ENCODE peak calls at places on chromosomes 13 and 19, in four cellular contexts. One of them, this sample, is unnamed.

GRCh38 chr13:104057851-104058250 is 991.6 kb upstream of the SLC10A2 start:
- DNase-seq in progenitor cell of endocrine pancreas: no peak
- DNase-seq in heart right ventricle: no peak
- DNase-seq in fibroblast of pulmonary artery: no peak
- DNase-seq in this sample: no peak

GRCh38 chr13:111114362-111115050 is 604 bp upstream of the ARHGEF7 start:
- DNase-seq in progenitor cell of endocrine pancreas: peak; percentile 37
- DNase-seq in heart right ventricle: peak; percentile 60
- DNase-seq in fibroblast of pulmonary artery: peak; percentile 28
- DNase-seq in this sample: no peak

GRCh38 chr13:85486663-85487062 is 312.6 kb downstream of the SLITRK6 start:
- DNase-seq in progenitor cell of endocrine pancreas: no peak
- DNase-seq in heart right ventricle: no peak
- DNase-seq in fibroblast of pulmonary artery: no peak
- DNase-seq in this sample: no peak

GRCh38 chr19:46386151-46386550 is 27.2 kb downstream of the CCDC8 start:
- DNase-seq in progenitor cell of endocrine pancreas: no peak
- DNase-seq in heart right ventricle: no peak
- DNase-seq in fibroblast of pulmonary artery: no peak
- DNase-seq in this sample: no peak

GRCh38 chr13:38662362-38662761 is 24.5 kb upstream of the FREM2 start:
- DNase-seq in progenitor cell of endocrine pancreas: no peak
- DNase-seq in heart right ventricle: no peak
- DNase-seq in fibroblast of pulmonary artery: peak; percentile 89
- DNase-seq in this sample: no peak

GRCh38 chr13:99721606-99722384 is 220.5 kb downstream of the TM9SF2 start:
- DNase-seq in progenitor cell of endocrine pancreas: no peak
- DNase-seq in heart right ventricle: no peak
- DNase-seq in fibroblast of pulmonary artery: no peak
- DNase-seq in this sample: no peak

GRCh38 chr19:47378246-47378645 is 29.1 kb downstream of the DHX34 start:
- DNase-seq in progenitor cell of endocrine pancreas: no peak
- DNase-seq in heart right ventricle: no peak
- DNase-seq in fibroblast of pulmonary artery: no peak
- DNase-seq in this sample: no peak

GRCh38 chr19:34416021-34416545 is 11.9 kb downstream of the PDCD2L start:
- DNase-seq in progenitor cell of endocrine pancreas: no peak
- DNase-seq in heart right ventricle: no peak
- DNase-seq in fibroblast of pulmonary artery: no peak
- DNase-seq in this sample: no peak

GRCh38 chr19:33514885-33515485 is 6.6 kb downstream of the PEPD start:
- DNase-seq in progenitor cell of endocrine pancreas: no peak
- DNase-seq in heart right ventricle: peak; percentile 39
- DNase-seq in fibroblast of pulmonary artery: no peak
- DNase-seq in this sample: no peak

GRCh38 chr19:19096641-19097627 is 33.1 kb downstream of the SLC25A42 start:
- DNase-seq in progenitor cell of endocrine pancreas: no peak
- DNase-seq in heart right ventricle: no peak
- DNase-seq in fibroblast of pulmonary artery: no peak
- DNase-seq in this sample: no peak

GRCh38 chr13:60090579-60090978 is 73.1 kb downstream of the DIAPH3 start:
- DNase-seq in progenitor cell of endocrine pancreas: no peak
- DNase-seq in heart right ventricle: no peak
- DNase-seq in fibroblast of pulmonary artery: peak; percentile 23
- DNase-seq in this sample: no peak

GRCh38 chr13:31611214-31611613 is 128.1 kb upstream of the RXFP2 start:
- DNase-seq in progenitor cell of endocrine pancreas: no peak
- DNase-seq in heart right ventricle: no peak
- DNase-seq in fibroblast of pulmonary artery: no peak
- DNase-seq in this sample: no peak

GRCh38 chr19:10104665-10105221 is 1.4 kb upstream of the PPAN start:
- DNase-seq in progenitor cell of endocrine pancreas: no peak
- DNase-seq in heart right ventricle: no peak
- DNase-seq in fibroblast of pulmonary artery: no peak
- DNase-seq in this sample: no peak

GRCh38 chr19:51157265-51157664 is 15.2 kb downstream of the SIGLEC7 start:
- DNase-seq in progenitor cell of endocrine pancreas: no peak
- DNase-seq in heart right ventricle: no peak
- DNase-seq in fibroblast of pulmonary artery: no peak
- DNase-seq in this sample: no peak

GRCh38 chr13:91115776-91116175 is 231.7 kb upstream of the MIR17HG start:
- DNase-seq in progenitor cell of endocrine pancreas: no peak
- DNase-seq in heart right ventricle: no peak
- DNase-seq in fibroblast of pulmonary artery: no peak
- DNase-seq in this sample: no peak

GRCh38 chr19:51096473-51097165 is 11.6 kb downstream of the CTU1 start:
- DNase-seq in progenitor cell of endocrine pancreas: no peak
- DNase-seq in heart right ventricle: no peak
- DNase-seq in fibroblast of pulmonary artery: peak; percentile 10
- DNase-seq in this sample: no peak

GRCh38 chr13:96792736-96793444 is 201.4 kb downstream of the OXGR1 start:
- DNase-seq in progenitor cell of endocrine pancreas: no peak
- DNase-seq in heart right ventricle: no peak
- DNase-seq in fibroblast of pulmonary artery: peak; percentile 26
- DNase-seq in this sample: no peak

GRCh38 chr19:7986321-7987083 is 18.9 kb downstream of the ELAVL1 start:
- DNase-seq in progenitor cell of endocrine pancreas: no peak
- DNase-seq in heart right ventricle: no peak
- DNase-seq in fibroblast of pulmonary artery: peak; percentile 68
- DNase-seq in this sample: no peak

GRCh38 chr13:23588576-23589141 is 18.4 kb downstream of the TNFRSF19 start:
- DNase-seq in progenitor cell of endocrine pancreas: no peak
- DNase-seq in heart right ventricle: no peak
- DNase-seq in fibroblast of pulmonary artery: no peak
- DNase-seq in this sample: no peak

GRCh38 chr19:18380843-18381242 is 5.1 kb upstream of the GDF15 start:
- DNase-seq in progenitor cell of endocrine pancreas: no peak
- DNase-seq in heart right ventricle: no peak
- DNase-seq in fibroblast of pulmonary artery: no peak
- DNase-seq in this sample: no peak

GRCh38 chr19:9645466-9645865 is 24.4 kb upstream of the ZNF561 start:
- DNase-seq in progenitor cell of endocrine pancreas: no peak
- DNase-seq in heart right ventricle: no peak
- DNase-seq in fibroblast of pulmonary artery: no peak
- DNase-seq in this sample: no peak

GRCh38 chr13:30742896-30743295 is 7.6 kb downstream of the ALOX5AP start:
- DNase-seq in progenitor cell of endocrine pancreas: no peak
- DNase-seq in heart right ventricle: no peak
- DNase-seq in fibroblast of pulmonary artery: no peak
- DNase-seq in this sample: no peak

GRCh38 chr13:111614613-111615012 is 294.2 kb downstream of the TEX29 start:
- DNase-seq in progenitor cell of endocrine pancreas: no peak
- DNase-seq in heart right ventricle: no peak
- DNase-seq in fibroblast of pulmonary artery: no peak
- DNase-seq in this sample: no peak

GRCh38 chr13:101941095-101941777 is 460.6 kb downstream of the FGF14 start:
- DNase-seq in progenitor cell of endocrine pancreas: no peak
- DNase-seq in heart right ventricle: no peak
- DNase-seq in fibroblast of pulmonary artery: peak; percentile 3
- DNase-seq in this sample: no peak

GRCh38 chr13:40755082-40755755 is 15.8 kb downstream of the MRPS31 start:
- DNase-seq in progenitor cell of endocrine pancreas: no peak
- DNase-seq in heart right ventricle: no peak
- DNase-seq in fibroblast of pulmonary artery: no peak
- DNase-seq in this sample: no peak

DNA sequence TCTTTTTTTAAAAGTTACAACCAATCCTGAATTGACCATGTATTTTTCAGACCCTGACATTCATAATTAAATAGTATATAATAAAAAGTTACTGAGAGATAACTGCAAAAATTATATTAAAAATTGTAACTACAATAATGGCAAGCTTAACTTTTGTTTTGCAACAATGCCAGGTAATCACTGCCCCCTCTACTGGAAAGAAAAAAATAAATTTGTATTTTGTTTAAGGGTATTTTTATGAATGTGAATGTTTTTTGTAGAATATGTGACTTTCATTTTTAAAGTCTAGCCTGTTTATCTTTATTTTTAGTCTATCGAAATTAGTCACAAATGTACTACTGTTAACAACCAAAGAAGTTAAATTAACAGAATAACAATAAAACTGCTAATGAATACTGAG is 21.7 kb downstream of the MRPS31 start:
- DNase-seq in progenitor cell of endocrine pancreas: no peak
- DNase-seq in heart right ventricle: no peak
- DNase-seq in fibroblast of pulmonary artery: peak; percentile 3
- DNase-seq in this sample: no peak
- TF ChIP-seq CTCF in progenitor cell of endocrine pancreas: peak; percentile 33
- TF ChIP-seq CTCF in heart right ventricle: peak; percentile 29
- TF ChIP-seq CTCF in fibroblast of pulmonary artery: peak; percentile 29
- TF ChIP-seq CTCF in this sample: peak; percentile 44

GRCh38 chr19:1035998-1036621 is 3.8 kb upstream of the ABCA7 start:
- DNase-seq in progenitor cell of endocrine pancreas: no peak
- DNase-seq in heart right ventricle: no peak
- DNase-seq in fibroblast of pulmonary artery: no peak
- DNase-seq in this sample: no peak
- TF ChIP-seq CTCF in progenitor cell of endocrine pancreas: no peak
- TF ChIP-seq CTCF in heart right ventricle: no peak
- TF ChIP-seq CTCF in fibroblast of pulmonary artery: no peak
- TF ChIP-seq CTCF in this sample: no peak

GRCh38 chr19:16096281-16096855 is 15.3 kb upstream of the RAB8A start:
- DNase-seq in progenitor cell of endocrine pancreas: no peak
- DNase-seq in heart right ventricle: no peak
- DNase-seq in fibroblast of pulmonary artery: no peak
- DNase-seq in this sample: no peak
- TF ChIP-seq CTCF in progenitor cell of endocrine pancreas: no peak
- TF ChIP-seq CTCF in heart right ventricle: no peak
- TF ChIP-seq CTCF in fibroblast of pulmonary artery: no peak
- TF ChIP-seq CTCF in this sample: no peak

GRCh38 chr19:6125571-6125989 is 9.9 kb upstream of the ACSBG2 start:
- DNase-seq in progenitor cell of endocrine pancreas: no peak
- DNase-seq in heart right ventricle: no peak
- DNase-seq in fibroblast of pulmonary artery: peak; percentile 83
- DNase-seq in this sample: no peak

GRCh38 chr19:6127716-6128335 is 7.6 kb upstream of the ACSBG2 start:
- DNase-seq in progenitor cell of endocrine pancreas: no peak
- DNase-seq in heart right ventricle: no peak
- DNase-seq in fibroblast of pulmonary artery: no peak
- DNase-seq in this sample: no peak

GRCh38 chr19:6126335-6126974 is 9.0 kb upstream of the ACSBG2 start:
- DNase-seq in progenitor cell of endocrine pancreas: no peak
- DNase-seq in heart right ventricle: no peak
- DNase-seq in fibroblast of pulmonary artery: peak; percentile 83
- DNase-seq in this sample: no peak
- TF ChIP-seq CTCF in progenitor cell of endocrine pancreas: peak; percentile 29
- TF ChIP-seq CTCF in heart right ventricle: peak; percentile 15
- TF ChIP-seq CTCF in fibroblast of pulmonary artery: peak; percentile 47
- TF ChIP-seq CTCF in this sample: peak; percentile 55

GRCh38 chr19:35560677-35561076 is 2.8 kb downstream of the ATP4A start:
- DNase-seq in progenitor cell of endocrine pancreas: no peak
- DNase-seq in heart right ventricle: no peak
- DNase-seq in fibroblast of pulmonary artery: no peak
- DNase-seq in this sample: no peak
- TF ChIP-seq CTCF in progenitor cell of endocrine pancreas: no peak
- TF ChIP-seq CTCF in heart right ventricle: no peak
- TF ChIP-seq CTCF in fibroblast of pulmonary artery: no peak
- TF ChIP-seq CTCF in this sample: no peak

DNA sequence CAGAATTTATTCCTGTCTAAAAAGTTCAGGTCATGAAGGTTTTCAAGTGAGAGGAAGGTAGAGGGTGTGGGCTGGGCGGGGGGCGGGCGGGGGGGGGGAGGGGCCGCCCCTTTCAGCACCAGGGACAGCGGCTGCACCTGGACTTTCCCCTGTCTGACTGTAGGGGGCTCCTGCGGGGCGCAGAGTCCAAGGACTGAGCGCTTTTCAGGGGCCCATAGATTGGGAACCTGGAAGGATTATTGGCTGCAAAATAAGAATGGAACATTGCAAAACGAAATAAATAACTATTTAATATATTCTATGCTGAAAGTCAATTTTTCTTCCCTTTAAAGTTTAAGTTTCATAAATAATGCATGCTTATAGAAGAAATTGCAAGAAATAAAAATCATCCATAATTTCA is 8.9 kb upstream of the CYP4F3 start:
- DNase-seq in progenitor cell of endocrine pancreas: no peak
- DNase-seq in heart right ventricle: no peak
- DNase-seq in fibroblast of pulmonary artery: no peak
- DNase-seq in this sample: no peak
- TF ChIP-seq CTCF in progenitor cell of endocrine pancreas: no peak
- TF ChIP-seq CTCF in heart right ventricle: peak; percentile 47
- TF ChIP-seq CTCF in fibroblast of pulmonary artery: peak; percentile 23
- TF ChIP-seq CTCF in this sample: peak; percentile 44

GRCh38 chr13:113861433-113862030 is 2.3 kb downstream of the GAS6 start:
- DNase-seq in progenitor cell of endocrine pancreas: no peak
- DNase-seq in heart right ventricle: no peak
- DNase-seq in fibroblast of pulmonary artery: no peak
- DNase-seq in this sample: peak; percentile 58

GRCh38 chr13:113862766-113863510 is 938 bp downstream of the GAS6 start:
- DNase-seq in progenitor cell of endocrine pancreas: no peak
- DNase-seq in heart right ventricle: no peak
- DNase-seq in fibroblast of pulmonary artery: peak; percentile 25
- DNase-seq in this sample: peak; percentile 70

GRCh38 chr13:113864303-113864890 is 521 bp upstream of the GAS6 start:
- DNase-seq in progenitor cell of endocrine pancreas: no peak
- DNase-seq in heart right ventricle: no peak
- DNase-seq in fibroblast of pulmonary artery: no peak
- DNase-seq in this sample: peak; percentile 40

GRCh38 chr13:113862191-113862765 is 1.6 kb downstream of the GAS6 start:
- DNase-seq in progenitor cell of endocrine pancreas: no peak
- DNase-seq in heart right ventricle: no peak
- DNase-seq in fibroblast of pulmonary artery: no peak
- DNase-seq in this sample: peak; percentile 62

GRCh38 chr13:113863511-113864302 is at the start of gene GAS6:
- DNase-seq in progenitor cell of endocrine pancreas: peak; percentile 41
- DNase-seq in heart right ventricle: peak; percentile 83
- DNase-seq in fibroblast of pulmonary artery: peak; percentile 35
- DNase-seq in this sample: peak; percentile 69
- TF ChIP-seq CTCF in progenitor cell of endocrine pancreas: no peak
- TF ChIP-seq CTCF in heart right ventricle: no peak
- TF ChIP-seq CTCF in fibroblast of pulmonary artery: no peak
- TF ChIP-seq CTCF in this sample: peak; percentile 26

GRCh38 chr13:27374126-27374613 is 50.2 kb upstream of the GTF3A start:
- DNase-seq in progenitor cell of endocrine pancreas: no peak
- DNase-seq in heart right ventricle: no peak
- DNase-seq in fibroblast of pulmonary artery: no peak
- DNase-seq in this sample: no peak
- TF ChIP-seq CTCF in progenitor cell of endocrine pancreas: no peak
- TF ChIP-seq CTCF in heart right ventricle: no peak
- TF ChIP-seq CTCF in fibroblast of pulmonary artery: no peak
- TF ChIP-seq CTCF in this sample: no peak

This sample was measured in type B pancreatic cell.